ENCODE peak calls at places on chromosome 13, in ten cellular contexts. One of them, this sample, is unnamed.

GRCh38 chr13:58051807-58052375 is 420.3 kb downstream of the PCDH17 start:
- DNase-seq in K562: no peak
- DNase-seq in uterus: no peak
- DNase-seq in prostate gland: no peak
- DNase-seq in body of pancreas: no peak
- DNase-seq in NB4: no peak
- DNase-seq in tibial nerve: no peak
- DNase-seq in stomach: no peak
- DNase-seq in breast epithelium: no peak
- DNase-seq in adrenal gland: no peak
- DNase-seq in this sample: no peak

GRCh38 chr13:99892189-99892588 is 79.4 kb downstream of the ZIC5 start:
- DNase-seq in breast epithelium: no peak
- DNase-seq in uterus: no peak
- DNase-seq in tibial nerve: no peak
- DNase-seq in stomach: no peak
- DNase-seq in NB4: no peak
- DNase-seq in adrenal gland: no peak
- DNase-seq in prostate gland: no peak
- DNase-seq in K562: no peak
- DNase-seq in body of pancreas: no peak
- DNase-seq in this sample: no peak

GRCh38 chr13:96821971-96822370 is 172.3 kb downstream of the OXGR1 start:
- DNase-seq in tibial nerve: no peak
- DNase-seq in uterus: no peak
- DNase-seq in NB4: no peak
- DNase-seq in stomach: no peak
- DNase-seq in K562: no peak
- DNase-seq in body of pancreas: no peak
- DNase-seq in prostate gland: no peak
- DNase-seq in adrenal gland: peak
- DNase-seq in breast epithelium: no peak
- DNase-seq in this sample: no peak

GRCh38 chr13:78657699-78658629 is 991 bp downstream of the OBI1 start:
- DNase-seq in adrenal gland: no peak
- DNase-seq in body of pancreas: no peak
- DNase-seq in K562: peak
- DNase-seq in tibial nerve: no peak
- DNase-seq in uterus: no peak
- DNase-seq in stomach: no peak
- DNase-seq in breast epithelium: no peak
- DNase-seq in prostate gland: no peak
- DNase-seq in NB4: peak
- DNase-seq in this sample: no peak

GRCh38 chr13:26324867-26325266 is 70.9 kb downstream of the CDK8 start:
- DNase-seq in NB4: no peak
- DNase-seq in uterus: no peak
- DNase-seq in K562: no peak
- DNase-seq in stomach: no peak
- DNase-seq in adrenal gland: no peak
- DNase-seq in tibial nerve: no peak
- DNase-seq in body of pancreas: no peak
- DNase-seq in prostate gland: no peak
- DNase-seq in breast epithelium: no peak
- DNase-seq in this sample: no peak

GRCh38 chr13:80083516-80084085 is 257.3 kb downstream of the SPRY2 start:
- DNase-seq in breast epithelium: no peak
- DNase-seq in tibial nerve: no peak
- DNase-seq in K562: no peak
- DNase-seq in prostate gland: no peak
- DNase-seq in adrenal gland: no peak
- DNase-seq in body of pancreas: no peak
- DNase-seq in uterus: no peak
- DNase-seq in stomach: no peak
- DNase-seq in NB4: no peak
- DNase-seq in this sample: no peak

GRCh38 chr13:21771075-21771474 is 100.2 kb downstream of the FGF9 start:
- DNase-seq in breast epithelium: no peak
- DNase-seq in prostate gland: no peak
- DNase-seq in uterus: no peak
- DNase-seq in adrenal gland: no peak
- DNase-seq in tibial nerve: no peak
- DNase-seq in K562: no peak
- DNase-seq in stomach: no peak
- DNase-seq in body of pancreas: no peak
- DNase-seq in NB4: no peak
- DNase-seq in this sample: no peak

GRCh38 chr13:51612867-51613266 is 28.6 kb downstream of the WDFY2 start:
- DNase-seq in breast epithelium: no peak
- DNase-seq in prostate gland: no peak
- DNase-seq in NB4: no peak
- DNase-seq in adrenal gland: no peak
- DNase-seq in uterus: no peak
- DNase-seq in stomach: no peak
- DNase-seq in tibial nerve: no peak
- DNase-seq in K562: no peak
- DNase-seq in body of pancreas: no peak
- DNase-seq in this sample: no peak

GRCh38 chr13:19959141-19959830 is 759 bp downstream of the ZMYM2 start:
- DNase-seq in body of pancreas: peak
- DNase-seq in breast epithelium: peak
- DNase-seq in tibial nerve: peak
- DNase-seq in uterus: peak
- DNase-seq in adrenal gland: peak
- DNase-seq in prostate gland: peak
- DNase-seq in K562: peak
- DNase-seq in NB4: peak
- DNase-seq in stomach: peak
- DNase-seq in this sample: peak

GRCh38 chr13:19960673-19961015 is 2.1 kb downstream of the ZMYM2 start:
- DNase-seq in prostate gland: no peak
- DNase-seq in adrenal gland: no peak
- DNase-seq in stomach: no peak
- DNase-seq in body of pancreas: no peak
- DNase-seq in uterus: no peak
- DNase-seq in tibial nerve: no peak
- DNase-seq in NB4: peak
- DNase-seq in K562: no peak
- DNase-seq in breast epithelium: no peak
- DNase-seq in this sample: no peak

GRCh38 chr13:19961484-19961883 is 3.0 kb downstream of the ZMYM2 start:
- DNase-seq in tibial nerve: no peak
- DNase-seq in body of pancreas: no peak
- DNase-seq in breast epithelium: no peak
- DNase-seq in NB4: no peak
- DNase-seq in adrenal gland: no peak
- DNase-seq in uterus: no peak
- DNase-seq in stomach: no peak
- DNase-seq in K562: no peak
- DNase-seq in prostate gland: no peak
- DNase-seq in this sample: no peak

GRCh38 chr13:19958119-19959111 is at the start of gene ZMYM2:
- DNase-seq in K562: peak
- DNase-seq in tibial nerve: peak
- DNase-seq in stomach: peak
- DNase-seq in breast epithelium: peak
- DNase-seq in uterus: peak
- DNase-seq in body of pancreas: peak
- DNase-seq in NB4: peak
- DNase-seq in prostate gland: peak
- DNase-seq in adrenal gland: peak
- DNase-seq in this sample: peak

DNA sequence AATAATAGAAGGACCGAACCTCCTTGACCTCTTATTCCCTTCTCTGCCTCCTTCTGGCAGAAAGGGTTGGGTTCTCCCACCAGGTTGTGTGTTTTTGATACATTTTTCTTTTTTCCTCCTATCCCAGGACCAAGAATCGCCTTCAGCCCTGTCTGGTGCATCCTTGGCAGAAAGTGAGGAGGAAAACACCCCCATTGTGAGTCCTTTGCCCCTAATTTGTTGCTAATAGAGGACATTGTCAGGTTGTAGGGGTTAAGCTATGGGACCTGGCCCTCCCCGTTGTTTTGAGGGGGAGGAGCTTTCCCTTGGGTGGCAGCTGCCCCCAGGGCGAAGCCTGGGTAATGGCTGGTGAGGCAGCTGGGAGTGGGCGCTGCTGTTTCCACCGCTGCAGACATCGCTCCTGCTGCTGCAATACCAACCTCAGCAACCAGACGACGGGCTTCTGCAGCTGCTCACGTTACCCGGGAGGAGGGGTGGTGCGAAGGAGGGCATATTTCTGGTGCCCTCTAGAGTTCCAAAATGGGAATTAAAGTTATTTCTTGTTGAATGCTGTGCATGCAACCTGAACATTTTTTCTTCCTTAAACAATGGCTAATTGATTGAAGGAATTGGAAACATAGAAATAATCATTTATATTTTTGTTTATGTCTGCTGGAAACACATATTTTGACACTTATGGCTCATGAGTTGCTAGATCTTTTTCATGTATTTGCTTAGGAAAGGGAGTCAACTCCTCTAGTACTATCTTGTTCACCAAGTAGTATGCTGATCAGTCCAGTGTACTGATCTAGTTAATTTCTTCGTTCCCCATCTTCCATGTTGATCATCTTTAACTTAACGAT is 1.5 kb downstream of the ZMYM2 start:
- DNase-seq in breast epithelium: peak
- DNase-seq in adrenal gland: peak
- DNase-seq in NB4: peak
- DNase-seq in prostate gland: peak
- DNase-seq in uterus: peak
- DNase-seq in tibial nerve: peak
- DNase-seq in K562: peak
- DNase-seq in body of pancreas: peak
- DNase-seq in stomach: peak
- DNase-seq in this sample: peak
- TF ChIP-seq POLR2A in breast epithelium: no peak
- TF ChIP-seq POLR2A in adrenal gland: peak
- TF ChIP-seq POLR2A in NB4: peak
- TF ChIP-seq POLR2A in prostate gland: peak
- TF ChIP-seq POLR2A in uterus: peak
- TF ChIP-seq POLR2A in tibial nerve: peak
- TF ChIP-seq POLR2A in K562: no peak
- TF ChIP-seq POLR2A in body of pancreas: peak
- TF ChIP-seq POLR2A in stomach: no peak
- TF ChIP-seq POLR2A in this sample: no peak

GRCh38 chr13:106145997-106146864 is 389.2 kb downstream of the EFNB2 start:
- DNase-seq in stomach: no peak
- DNase-seq in K562: no peak
- DNase-seq in NB4: peak
- DNase-seq in body of pancreas: no peak
- DNase-seq in adrenal gland: no peak
- DNase-seq in tibial nerve: no peak
- DNase-seq in breast epithelium: no peak
- DNase-seq in prostate gland: no peak
- DNase-seq in uterus: no peak
- DNase-seq in this sample: no peak
- TF ChIP-seq POLR2A in stomach: no peak
- TF ChIP-seq POLR2A in K562: no peak
- TF ChIP-seq POLR2A in NB4: no peak
- TF ChIP-seq POLR2A in body of pancreas: no peak
- TF ChIP-seq POLR2A in adrenal gland: no peak
- TF ChIP-seq POLR2A in tibial nerve: no peak
- TF ChIP-seq POLR2A in breast epithelium: no peak
- TF ChIP-seq POLR2A in prostate gland: no peak
- TF ChIP-seq POLR2A in uterus: no peak
- TF ChIP-seq POLR2A in this sample: no peak

DNA sequence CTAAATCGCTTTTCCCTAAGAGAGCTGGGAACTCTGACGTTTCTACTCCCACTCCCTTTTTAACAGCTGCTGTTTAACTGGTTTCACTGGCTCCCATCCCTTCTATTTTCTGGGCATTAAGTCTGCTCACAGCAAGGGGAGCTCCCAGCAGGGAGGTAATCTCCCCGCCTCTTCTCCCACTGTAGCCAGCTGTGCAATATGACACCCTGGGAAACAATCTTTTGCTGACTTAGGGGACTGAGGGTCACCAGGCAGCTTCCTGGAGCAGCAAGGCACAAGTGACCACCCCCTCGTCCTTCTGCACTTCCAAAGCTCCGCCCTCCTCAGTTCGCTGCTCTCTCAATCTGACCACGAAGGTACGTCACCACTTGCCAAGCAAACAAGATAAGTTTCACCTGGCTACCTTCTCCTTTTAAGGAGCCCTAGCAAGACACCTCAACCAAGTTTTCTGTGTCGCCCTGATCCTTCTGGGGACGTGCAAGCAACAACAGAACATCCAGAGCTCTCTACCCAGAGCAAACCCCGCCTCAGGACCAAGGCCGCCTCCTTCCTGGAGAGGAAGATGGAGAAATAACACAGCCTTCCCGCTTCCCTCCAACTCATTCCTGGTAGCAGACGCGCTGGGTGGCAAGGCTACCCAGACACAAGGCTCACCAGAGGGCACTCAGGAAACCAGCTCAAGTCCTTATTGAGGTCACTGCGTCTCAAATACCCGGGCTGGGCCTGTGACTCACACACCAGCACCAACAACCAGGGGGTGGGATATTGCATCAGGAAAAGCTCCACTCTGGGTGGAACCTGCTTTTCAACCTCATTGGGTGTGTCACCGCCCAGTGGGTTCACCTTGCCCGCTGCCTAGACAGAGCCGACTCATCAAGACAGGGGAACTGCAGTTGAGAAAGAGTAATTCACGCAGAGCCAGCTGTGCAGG is 92.4 kb downstream of the STK24 start:
- DNase-seq in body of pancreas: peak
- DNase-seq in NB4: peak
- DNase-seq in K562: peak
- DNase-seq in stomach: peak
- DNase-seq in tibial nerve: no peak
- DNase-seq in prostate gland: peak
- DNase-seq in uterus: peak
- DNase-seq in breast epithelium: peak
- DNase-seq in adrenal gland: peak
- DNase-seq in this sample: peak
- TF ChIP-seq POLR2A in body of pancreas: peak
- TF ChIP-seq POLR2A in NB4: no peak
- TF ChIP-seq POLR2A in K562: no peak
- TF ChIP-seq POLR2A in stomach: no peak
- TF ChIP-seq POLR2A in tibial nerve: no peak
- TF ChIP-seq POLR2A in prostate gland: no peak
- TF ChIP-seq POLR2A in uterus: no peak
- TF ChIP-seq POLR2A in breast epithelium: no peak
- TF ChIP-seq POLR2A in adrenal gland: no peak
- TF ChIP-seq POLR2A in this sample: peak

DNA sequence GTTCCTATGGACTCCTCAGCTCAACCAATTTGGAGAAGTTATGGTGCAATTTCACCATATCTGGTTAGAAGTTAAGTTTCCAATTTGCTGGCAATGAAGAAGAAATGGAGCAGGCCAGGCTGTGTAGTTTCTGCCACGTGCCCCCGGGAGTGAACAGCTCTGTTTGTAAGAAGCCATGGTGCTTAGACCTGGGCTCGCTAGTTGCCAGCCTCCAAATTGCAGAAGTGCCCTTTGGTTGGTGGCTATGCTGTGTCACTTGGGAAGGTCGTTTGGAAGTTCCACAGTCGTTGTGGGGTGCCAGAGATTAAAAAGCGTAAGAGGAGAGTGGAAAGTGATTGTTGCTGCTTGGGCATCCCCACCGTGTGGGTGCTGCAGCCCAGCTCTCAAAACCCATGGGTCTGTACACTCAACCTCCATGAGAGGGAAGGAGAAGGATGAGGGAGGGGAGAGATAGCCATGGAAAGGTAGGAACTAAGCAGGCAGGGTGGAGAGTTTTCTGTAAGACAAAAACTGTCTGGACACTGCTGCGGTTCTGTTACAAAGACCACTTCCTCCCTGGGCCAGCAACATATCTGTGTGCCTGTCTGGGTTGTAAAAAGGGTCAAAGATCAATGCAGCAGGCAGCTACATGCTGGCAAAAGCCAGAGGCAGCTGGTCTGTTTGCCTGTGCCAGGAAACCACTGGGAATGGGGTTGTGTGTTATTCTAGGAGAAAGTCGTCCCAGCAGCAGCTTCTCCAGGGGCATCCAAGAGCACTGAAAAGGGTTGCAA is 10.8 kb downstream of the ALOX5AP start:
- DNase-seq in breast epithelium: no peak
- DNase-seq in NB4: peak
- DNase-seq in prostate gland: no peak
- DNase-seq in body of pancreas: no peak
- DNase-seq in K562: no peak
- DNase-seq in adrenal gland: peak
- DNase-seq in tibial nerve: no peak
- DNase-seq in uterus: no peak
- DNase-seq in stomach: no peak
- DNase-seq in this sample: no peak
- TF ChIP-seq POLR2A in breast epithelium: no peak
- TF ChIP-seq POLR2A in NB4: no peak
- TF ChIP-seq POLR2A in prostate gland: no peak
- TF ChIP-seq POLR2A in body of pancreas: no peak
- TF ChIP-seq POLR2A in K562: no peak
- TF ChIP-seq POLR2A in adrenal gland: no peak
- TF ChIP-seq POLR2A in tibial nerve: no peak
- TF ChIP-seq POLR2A in uterus: no peak
- TF ChIP-seq POLR2A in stomach: no peak
- TF ChIP-seq POLR2A in this sample: no peak

This sample was measured in H54.